ENCODE peak calls at places on chromosomes 2 and 18, in six cellular contexts. E, P, N, J, Q and Z are unnamed samples.
A peak's percentile ranks its signal among the peaks of the same experiment; 100 is the strongest.

GRCh38 chr2:2871480-2872308 is 505.9 kb downstream of the EIPR1 start:
- DNase-seq in Q (peak; percentile 51), E (no peak), P (no peak), N (no peak), J (no peak), Z (no peak)

GRCh38 chr2:182952741-182953450 is 85.4 kb downstream of the NCKAP1 start:
- DNase-seq in Q (no peak), J (no peak), E (no peak), N (no peak), P (no peak), Z (no peak)

GRCh38 chr2:97992836-97993825 is 2.6 kb downstream of the TMEM131 start:
- DNase-seq in N (no peak), J (no peak), Q (no peak), E (no peak), P (no peak), Z (no peak)

GRCh38 chr2:100281521-100282438 is 40.5 kb downstream of the LONRF2 start:
- DNase-seq in J (no peak), Q (no peak), E (no peak), P (no peak), N (no peak), Z (no peak)

GRCh38 chr2:25368650-25369049 is 26.9 kb upstream of the DNMT3A start:
- DNase-seq in J (no peak), Q (no peak), E (no peak), P (no peak), N (no peak), Z (no peak)

GRCh38 chr2:16508061-16508851 is 157.4 kb downstream of the CYRIA start:
- DNase-seq in Q (peak; percentile 10), N (peak; percentile 22), E (peak; percentile 73), P (no peak), J (peak; percentile 81), Z (peak; percentile 54)

GRCh38 chr2:67526283-67526682 is 129.2 kb downstream of the ETAA1 start:
- DNase-seq in P (no peak), Q (no peak), N (no peak), J (no peak), E (no peak), Z (no peak)

GRCh38 chr2:5981241-5982055 is 289.3 kb downstream of the SOX11 start:
- DNase-seq in N (peak; percentile 17), Q (no peak), E (peak; percentile 40), P (no peak), J (no peak), Z (no peak)

GRCh38 chr18:5520464-5520863 is 23.3 kb downstream of the EPB41L3 start:
- DNase-seq in J (no peak), P (no peak), E (no peak), Q (no peak), N (no peak), Z (no peak)

GRCh38 chr2:197107291-197108269 is 181.1 kb upstream of the PGAP1 start:
- DNase-seq in P (no peak), N (no peak), E (no peak), Q (no peak), J (no peak), Z (no peak)

GRCh38 chr18:74533666-74534065 is 634 bp upstream of the CNDP1 start:
- DNase-seq in P (no peak), E (no peak), J (no peak), Q (no peak), N (no peak), Z (no peak)